ENCODE peak calls at places on chromosomes 13 and 19, in six cellular contexts. Z is SK-N-SH, Y is K562, M is H1, H is HepG2, A is GM12878. P is an unnamed sample. For H3K79me2, the result is how much of the 10 kb centered on the place peaks cover.

GRCh38 chr19:42290523-42291436 is 11.2 kb upstream of the PRR19 start:
- DNase-seq in Z (peak), Y (peak), M (peak), H (peak), A (no peak), P (no peak)

GRCh38 chr13:109802936-109803335 is 16.6 kb upstream of the IRS2 start:
- DNase-seq in Z (no peak), Y (no peak), M (no peak), H (peak), A (no peak), P (no peak)

GRCh38 chr13:23672616-23673015 is 102.4 kb downstream of the TNFRSF19 start:
- DNase-seq in Z (no peak), Y (no peak), M (no peak), H (no peak), A (no peak), P (no peak)

GRCh38 chr19:13764101-13764807 is at the start of gene MRI1:
- DNase-seq in Z (peak), Y (peak), M (peak), H (peak), A (no peak), P (no peak)

GRCh38 chr19:38793186-38793585 is 4.2 kb downstream of the LGALS7B start:
- DNase-seq in Z (no peak), Y (no peak), M (no peak), H (no peak), A (no peak), P (no peak)

GRCh38 chr19:58586131-58586765 is 13.1 kb upstream of the MZF1 start:
- DNase-seq in Z (no peak), Y (no peak), M (no peak), H (no peak), A (no peak), P (no peak)

GRCh38 chr13:84847107-84847506 is 952.1 kb downstream of the SLITRK6 start:
- DNase-seq in Z (no peak), Y (no peak), M (no peak), H (no peak), A (no peak), P (no peak)

GRCh38 chr13:113732176-113732960 is 26.7 kb upstream of the TMEM255B start:
- DNase-seq in Z (no peak), Y (no peak), M (no peak), H (no peak), A (no peak), P (no peak)

GRCh38 chr13:111115841-111116500 is 861 bp downstream of the ARHGEF7 start:
- DNase-seq in Z (peak), Y (no peak), M (peak), H (peak), A (no peak), P (no peak)

GRCh38 chr13:48827709-48828108 is 148.0 kb upstream of the FNDC3A start:
- DNase-seq in Z (no peak), Y (no peak), M (no peak), H (no peak), A (no peak), P (no peak)

GRCh38 chr13:30022256-30022655 is 171.8 kb upstream of the UBL3 start:
- DNase-seq in Z (no peak), Y (no peak), M (no peak), H (no peak), A (no peak), P (no peak)

GRCh38 chr19:58351996-58352755 is 1.1 kb downstream of the A1BG start:
- DNase-seq in Z (no peak), Y (no peak), M (no peak), H (no peak), A (no peak), P (no peak)

GRCh38 chr13:31200636-31200970 is 828 bp downstream of the B3GLCT start:
- DNase-seq in Z (no peak), Y (no peak), M (peak), H (peak), A (no peak), P (no peak)

GRCh38 chr19:35963514-35963913 is 27.3 kb downstream of the LRFN3 start:
- DNase-seq in Z (no peak), Y (peak), M (peak), H (peak), A (no peak), P (no peak)

GRCh38 chr19:1266818-1267440 is 2.2 kb upstream of the CIRBP start:
- DNase-seq in Z (peak), Y (no peak), M (peak), H (no peak), A (no peak), P (no peak)

GRCh38 chr13:87093399-87093798 is 577.8 kb upstream of the SLITRK5 start:
- DNase-seq in Z (no peak), Y (no peak), M (no peak), H (no peak), A (no peak), P (no peak)

GRCh38 chr13:87094646-87095045 is 576.5 kb upstream of the SLITRK5 start:
- DNase-seq in Z (no peak), Y (no peak), M (no peak), H (no peak), A (no peak), P (no peak)

GRCh38 chr13:87087741-87088140 is 583.4 kb upstream of the SLITRK5 start:
- DNase-seq in Z (no peak), Y (no peak), M (no peak), H (no peak), A (no peak), P (no peak)

GRCh38 chr13:87084192-87084591 is 587.0 kb upstream of the SLITRK5 start:
- DNase-seq in Z (no peak), Y (no peak), M (no peak), H (no peak), A (no peak), P (no peak)

GRCh38 chr13:87089391-87089790 is 581.8 kb upstream of the SLITRK5 start:
- DNase-seq in Z (no peak), Y (no peak), M (no peak), H (no peak), A (no peak), P (no peak)
- H3K79me2 ChIP-seq in Z (under half), Y (under half), M (under half), H (under half), A (under half), P (under half)

GRCh38 chr13:73603646-73604045 is 530.6 kb downstream of the KLF12 start:
- DNase-seq in Z (no peak), Y (no peak), M (no peak), H (no peak), A (no peak), P (no peak)

GRCh38 chr13:73599232-73600128 is 534.7 kb downstream of the KLF12 start:
- DNase-seq in Z (no peak), Y (no peak), M (no peak), H (no peak), A (no peak), P (no peak)

GRCh38 chr13:73598021-73598712 is 536.0 kb downstream of the KLF12 start:
- DNase-seq in Z (no peak), Y (no peak), M (no peak), H (no peak), A (no peak), P (no peak)

GRCh38 chr13:73602295-73602694 is 531.9 kb downstream of the KLF12 start:
- DNase-seq in Z (no peak), Y (no peak), M (no peak), H (peak), A (no peak), P (peak)

DNA sequence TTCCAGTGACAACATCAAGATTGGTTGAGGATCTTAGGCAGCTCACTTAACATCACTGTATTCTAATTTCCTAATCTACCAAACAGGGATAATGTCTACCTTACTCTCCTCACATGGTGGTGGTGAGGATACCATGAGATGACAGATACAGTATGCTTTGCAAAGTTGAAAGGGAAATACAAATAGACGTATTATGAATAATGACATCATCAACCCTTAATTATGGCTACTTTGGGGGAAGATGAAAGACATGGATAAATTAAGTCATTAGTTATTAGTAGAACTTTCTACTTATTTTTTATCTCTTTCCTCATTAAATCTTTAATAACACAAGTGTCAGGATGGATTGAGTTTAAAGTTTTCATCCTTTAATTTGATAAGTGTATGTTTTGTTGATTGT is 532.5 kb downstream of the KLF12 start:
- DNase-seq in Z (no peak), Y (no peak), M (no peak), H (no peak), A (no peak), P (no peak)
- TF ChIP-seq RAD21 in Z (no peak), Y (no peak), M (no peak), H (no peak), A (no peak), P (no peak)

GRCh38 chr19:19386373-19386869 is 19.1 kb upstream of the GATAD2A start:
- DNase-seq in Z (no peak), Y (peak), M (peak), H (no peak), A (no peak), P (no peak)

GRCh38 chr19:19385131-19385899 is 20.2 kb upstream of the GATAD2A start:
- DNase-seq in Z (peak), Y (peak), M (peak), H (peak), A (peak), P (peak)

GRCh38 chr19:19384486-19384885 is 21.0 kb upstream of the GATAD2A start:
- DNase-seq in Z (no peak), Y (no peak), M (no peak), H (no peak), A (no peak), P (no peak)

GRCh38 chr19:19387108-19387507 is 18.4 kb upstream of the GATAD2A start:
- DNase-seq in Z (no peak), Y (no peak), M (no peak), H (no peak), A (no peak), P (no peak)

GRCh38 chr19:19385900-19386339 is 19.6 kb upstream of the GATAD2A start:
- DNase-seq in Z (no peak), Y (no peak), M (peak), H (no peak), A (no peak), P (no peak)
- H3K79me2 ChIP-seq in Z (under half), Y (half or more), M (under half), H (under half), A (under half), P (under half)

DNA sequence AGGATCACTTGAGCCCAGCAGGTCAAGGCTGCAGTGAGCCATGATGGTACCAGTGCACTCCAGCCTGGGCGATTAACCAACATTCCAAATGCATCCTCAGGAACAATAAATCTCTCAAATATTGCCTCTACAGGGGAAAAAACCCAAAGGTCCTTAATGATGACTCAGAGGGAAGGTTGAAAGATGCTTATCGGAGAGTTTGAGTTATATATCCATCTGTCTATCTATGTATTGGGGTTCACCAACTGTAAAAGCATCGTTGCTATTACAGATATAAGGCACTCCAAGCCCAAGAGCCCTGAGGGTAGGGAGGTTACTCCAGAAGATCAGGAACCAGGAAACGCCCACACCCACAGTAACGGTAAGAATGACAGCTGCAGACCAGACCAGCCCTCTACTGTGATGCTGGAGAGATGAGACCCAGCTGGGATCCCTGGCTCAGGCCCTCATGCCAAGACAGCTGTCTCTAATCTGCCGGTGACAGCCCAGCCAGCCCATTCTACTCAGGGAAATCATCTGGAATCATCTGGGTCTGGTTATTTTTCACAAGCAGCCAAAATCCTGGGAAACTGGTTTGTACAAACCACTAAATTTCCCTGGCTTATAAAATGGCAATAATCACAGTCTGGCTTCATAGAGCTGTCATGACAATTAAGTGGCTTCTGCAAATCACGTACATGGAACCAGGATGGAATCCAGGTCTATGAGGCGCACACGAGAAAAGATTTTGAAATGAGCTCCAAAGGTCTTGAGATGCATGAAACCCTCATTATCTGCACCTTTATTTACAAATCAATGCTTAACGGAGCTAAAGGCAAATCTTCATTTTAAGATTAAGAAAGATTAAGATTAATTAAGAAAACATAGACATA is 23.8 kb downstream of the TEX101 start:
- DNase-seq in Z (peak), Y (no peak), M (no peak), H (no peak), A (no peak), P (no peak)
- TF ChIP-seq RAD21 in Z (no peak), Y (no peak), M (no peak), H (no peak), A (no peak), P (no peak)

GRCh38 chr13:40624338-40624737 is 42.1 kb downstream of the FOXO1 start:
- DNase-seq in Z (peak), Y (no peak), M (no peak), H (no peak), A (no peak), P (no peak)
- H3K79me2 ChIP-seq in Z (under half), Y (under half), M (half or more), H (half or more), A (under half), P (under half)

GRCh38 chr19:31070126-31070525 is 279.1 kb downstream of the TSHZ3 start:
- DNase-seq in Z (no peak), Y (no peak), M (no peak), H (no peak), A (no peak), P (no peak)

GRCh38 chr19:31066385-31066784 is 282.9 kb downstream of the TSHZ3 start:
- DNase-seq in Z (no peak), Y (no peak), M (no peak), H (no peak), A (no peak), P (no peak)

GRCh38 chr19:31068268-31068667 is 281.0 kb downstream of the TSHZ3 start:
- DNase-seq in Z (no peak), Y (no peak), M (no peak), H (no peak), A (no peak), P (no peak)

GRCh38 chr19:31058676-31059075 is 290.6 kb downstream of the TSHZ3 start:
- DNase-seq in Z (no peak), Y (no peak), M (peak), H (no peak), A (no peak), P (no peak)

DNA sequence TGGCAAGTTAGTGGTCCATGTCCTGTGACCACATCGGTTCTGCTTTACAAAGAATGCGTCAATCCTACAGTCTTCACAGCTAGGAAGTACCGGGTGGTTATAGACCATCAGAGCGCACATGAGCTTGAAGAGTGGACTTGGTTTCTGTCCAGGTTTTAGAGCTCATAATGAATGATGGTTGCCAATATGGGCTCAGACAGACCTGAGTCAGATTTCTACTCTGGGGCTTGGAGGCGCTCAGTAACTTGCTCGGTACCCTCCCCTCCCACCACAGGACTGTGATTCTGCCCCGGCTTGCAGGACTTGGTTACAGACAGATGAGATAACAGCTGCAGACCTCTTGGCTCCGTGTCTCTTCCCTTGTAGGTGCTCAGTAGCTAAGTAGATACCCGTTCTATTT is 284.8 kb downstream of the TSHZ3 start:
- DNase-seq in Z (peak), Y (no peak), M (no peak), H (no peak), A (no peak), P (no peak)
- TF ChIP-seq RAD21 in Z (no peak), Y (no peak), M (no peak), H (no peak), A (no peak), P (no peak)

P was measured in HCT116.